ENCODE peak calls at places on chromosomes 7 and 10, in nine cellular contexts. One of them, this sample, is unnamed.

GRCh38 chr10:122276611-122277205 is 5.6 kb downstream of the BTBD16 start:
- DNase-seq in stimulated activated CD4-positive, alpha-beta T cell treated with anti-CD3 and anti-CD28 coated beads, Interleukin-4, amount 100 ng/mL, for 24 hours: no peak
- DNase-seq in A549: peak
- DNase-seq in hypothalamus: no peak
- DNase-seq in GM10248: no peak
- DNase-seq in brain microvascular endothelial cell: peak
- DNase-seq in aorta: no peak
- DNase-seq in CD4-positive, alpha-beta T cell: no peak
- DNase-seq in RKO: peak
- DNase-seq in this sample: no peak

GRCh38 chr7:148264933-148265557 is 325.5 kb upstream of the C7orf33 start:
- DNase-seq in A549: peak
- DNase-seq in RKO: peak
- DNase-seq in brain microvascular endothelial cell: peak
- DNase-seq in GM10248: peak
- DNase-seq in stimulated activated CD4-positive, alpha-beta T cell treated with anti-CD3 and anti-CD28 coated beads, Interleukin-4, amount 100 ng/mL, for 24 hours: no peak
- DNase-seq in hypothalamus: no peak
- DNase-seq in CD4-positive, alpha-beta T cell: no peak
- DNase-seq in aorta: no peak
- DNase-seq in this sample: peak

GRCh38 chr10:72244573-72245038 is 28.5 kb upstream of the ASCC1 start:
- DNase-seq in aorta: no peak
- DNase-seq in RKO: no peak
- DNase-seq in CD4-positive, alpha-beta T cell: no peak
- DNase-seq in stimulated activated CD4-positive, alpha-beta T cell treated with anti-CD3 and anti-CD28 coated beads, Interleukin-4, amount 100 ng/mL, for 24 hours: no peak
- DNase-seq in GM10248: no peak
- DNase-seq in A549: peak
- DNase-seq in hypothalamus: no peak
- DNase-seq in brain microvascular endothelial cell: no peak
- DNase-seq in this sample: no peak

GRCh38 chr7:48964074-48964473 is 39.7 kb downstream of the CDC14C start:
- DNase-seq in stimulated activated CD4-positive, alpha-beta T cell treated with anti-CD3 and anti-CD28 coated beads, Interleukin-4, amount 100 ng/mL, for 24 hours: no peak
- DNase-seq in aorta: no peak
- DNase-seq in RKO: no peak
- DNase-seq in brain microvascular endothelial cell: no peak
- DNase-seq in A549: no peak
- DNase-seq in GM10248: no peak
- DNase-seq in hypothalamus: no peak
- DNase-seq in CD4-positive, alpha-beta T cell: no peak
- DNase-seq in this sample: no peak

GRCh38 chr7:78038465-78039080 is 240.0 kb downstream of the PHTF2 start:
- DNase-seq in stimulated activated CD4-positive, alpha-beta T cell treated with anti-CD3 and anti-CD28 coated beads, Interleukin-4, amount 100 ng/mL, for 24 hours: no peak
- DNase-seq in aorta: no peak
- DNase-seq in CD4-positive, alpha-beta T cell: no peak
- DNase-seq in brain microvascular endothelial cell: no peak
- DNase-seq in hypothalamus: no peak
- DNase-seq in GM10248: no peak
- DNase-seq in A549: no peak
- DNase-seq in RKO: no peak
- DNase-seq in this sample: no peak

GRCh38 chr7:127525866-127526456 is 59.4 kb downstream of the GCC1 start:
- DNase-seq in A549: no peak
- DNase-seq in stimulated activated CD4-positive, alpha-beta T cell treated with anti-CD3 and anti-CD28 coated beads, Interleukin-4, amount 100 ng/mL, for 24 hours: no peak
- DNase-seq in RKO: no peak
- DNase-seq in GM10248: no peak
- DNase-seq in brain microvascular endothelial cell: no peak
- DNase-seq in hypothalamus: no peak
- DNase-seq in aorta: no peak
- DNase-seq in CD4-positive, alpha-beta T cell: no peak
- DNase-seq in this sample: no peak

GRCh38 chr10:127195041-127195506 is 1.3 kb downstream of the INSYN2A start:
- DNase-seq in hypothalamus: peak
- DNase-seq in aorta: no peak
- DNase-seq in RKO: no peak
- DNase-seq in GM10248: no peak
- DNase-seq in stimulated activated CD4-positive, alpha-beta T cell treated with anti-CD3 and anti-CD28 coated beads, Interleukin-4, amount 100 ng/mL, for 24 hours: no peak
- DNase-seq in A549: peak
- DNase-seq in brain microvascular endothelial cell: no peak
- DNase-seq in CD4-positive, alpha-beta T cell: no peak
- DNase-seq in this sample: no peak

GRCh38 chr7:108261560-108262255 is 131.5 kb upstream of the LAMB4 start:
- DNase-seq in GM10248: no peak
- DNase-seq in aorta: no peak
- DNase-seq in hypothalamus: no peak
- DNase-seq in stimulated activated CD4-positive, alpha-beta T cell treated with anti-CD3 and anti-CD28 coated beads, Interleukin-4, amount 100 ng/mL, for 24 hours: no peak
- DNase-seq in brain microvascular endothelial cell: no peak
- DNase-seq in A549: no peak
- DNase-seq in CD4-positive, alpha-beta T cell: no peak
- DNase-seq in RKO: no peak
- DNase-seq in this sample: no peak

GRCh38 chr10:13637303-13637856 is 50.6 kb downstream of the PRPF18 start:
- DNase-seq in brain microvascular endothelial cell: no peak
- DNase-seq in hypothalamus: no peak
- DNase-seq in aorta: no peak
- DNase-seq in GM10248: no peak
- DNase-seq in CD4-positive, alpha-beta T cell: no peak
- DNase-seq in stimulated activated CD4-positive, alpha-beta T cell treated with anti-CD3 and anti-CD28 coated beads, Interleukin-4, amount 100 ng/mL, for 24 hours: no peak
- DNase-seq in RKO: no peak
- DNase-seq in A549: no peak
- DNase-seq in this sample: peak